ENCODE peak calls at places on chromosomes 4 and X, in five cellular contexts. G, T, S, O and A are unnamed samples. For H3K36me3, the result is how much of the 10 kb centered on the place peaks cover.

GRCh38 chr4:158229768-158230167 is 19.5 kb downstream of the TMEM144 start:
- DNase-seq in G (no peak), T (no peak), S (no peak), O (no peak), A (no peak)

GRCh38 chr4:71186257-71186565 is 152.6 kb upstream of the SLC4A4 start:
- DNase-seq in G (no peak), T (no peak), S (no peak), O (no peak), A (no peak)

GRCh38 chrX:54223581-54223980 is 40.5 kb upstream of the FAM120C start:
- DNase-seq in G (no peak), T (no peak), S (no peak), O (no peak), A (no peak)

GRCh38 chr4:148773313-148773712 is 331.1 kb upstream of the NR3C2 start:
- DNase-seq in G (no peak), T (no peak), S (no peak), O (no peak), A (no peak)

GRCh38 chrX:77346859-77347258 is 100.3 kb upstream of the FGF16 start:
- DNase-seq in G (no peak), T (no peak), S (no peak), O (no peak), A (no peak)

GRCh38 chr4:73127839-73128448 is 58.4 kb upstream of the COX18 start:
- DNase-seq in G (no peak), T (no peak), S (peak), O (no peak), A (no peak)

GRCh38 chr4:100042235-100042634 is 92.2 kb upstream of the H2AZ1 start:
- DNase-seq in G (no peak), T (no peak), S (no peak), O (no peak), A (no peak)

GRCh38 chr4:53015681-53016080 is 153.6 kb downstream of the RASL11B start:
- DNase-seq in G (no peak), T (no peak), S (peak), O (no peak), A (no peak)

GRCh38 chrX:134821370-134821769 is 163.1 kb upstream of the PLAC1 start:
- DNase-seq in G (no peak), T (peak), S (peak), O (no peak), A (no peak)

GRCh38 chrX:38220024-38220935 is at the start of gene SRPX:
- DNase-seq in G (no peak), T (peak), S (peak), O (peak), A (peak)

GRCh38 chr4:14952352-14952751 is 49.9 kb upstream of the CPEB2 start:
- DNase-seq in G (no peak), T (no peak), S (no peak), O (no peak), A (no peak)

GRCh38 chr4:128483041-128483440 is 195.4 kb upstream of the PGRMC2 start:
- DNase-seq in G (no peak), T (no peak), S (no peak), O (no peak), A (no peak)

GRCh38 chr4:168549145-168549544 is 52.3 kb downstream of the PALLD start:
- DNase-seq in G (no peak), T (no peak), S (no peak), O (no peak), A (no peak)

GRCh38 chr4:52917836-52918235 is 55.7 kb downstream of the RASL11B start:
- DNase-seq in G (no peak), T (no peak), S (no peak), O (no peak), A (no peak)

GRCh38 chr4:169439244-169439643 is 168.5 kb upstream of the SH3RF1 start:
- DNase-seq in G (no peak), T (no peak), S (peak), O (no peak), A (no peak)

GRCh38 chrX:106902684-106903083 is 457 bp downstream of the RIPPLY1 start:
- DNase-seq in G (no peak), T (no peak), S (no peak), O (no peak), A (no peak)

GRCh38 chr4:128573781-128574508 is 235.6 kb upstream of the JADE1 start:
- DNase-seq in G (no peak), T (no peak), S (peak), O (no peak), A (no peak)

GRCh38 chr4:2638730-2639129 is 102.3 kb downstream of the FAM193A start:
- DNase-seq in G (no peak), T (no peak), S (no peak), O (no peak), A (no peak)

GRCh38 chr4:2634014-2634413 is 97.6 kb downstream of the FAM193A start:
- DNase-seq in G (no peak), T (no peak), S (no peak), O (no peak), A (peak)

GRCh38 chr4:2630556-2631273 is 94.3 kb downstream of the FAM193A start:
- DNase-seq in G (no peak), T (no peak), S (no peak), O (no peak), A (peak)

GRCh38 chr4:2637956-2638552 is 101.6 kb downstream of the FAM193A start:
- DNase-seq in G (no peak), T (no peak), S (no peak), O (no peak), A (peak)

DNA sequence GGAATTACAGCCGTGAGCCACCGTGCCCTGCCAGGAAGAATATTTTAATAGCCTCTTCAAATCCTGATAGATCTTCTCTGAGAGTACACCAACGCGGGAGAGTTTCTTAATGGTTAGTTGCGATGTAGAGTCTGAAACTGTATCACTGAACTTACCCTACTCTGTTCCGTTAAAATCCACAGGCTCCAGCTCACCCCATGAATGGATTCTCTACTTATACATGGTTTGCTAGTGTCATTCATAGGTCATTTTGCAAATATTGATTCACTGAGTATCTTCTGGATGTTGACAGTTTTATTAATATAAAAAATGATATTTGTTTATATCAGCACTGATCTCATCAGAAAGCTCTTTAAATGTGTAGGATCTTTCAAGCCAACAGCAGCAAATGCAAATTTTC is 99.9 kb downstream of the FAM193A start:
- DNase-seq in G (no peak), T (no peak), S (no peak), O (no peak), A (no peak)
- H3K36me3 ChIP-seq in G (under half), T (under half), S (under half), O (half or more), A (half or more)

DNA sequence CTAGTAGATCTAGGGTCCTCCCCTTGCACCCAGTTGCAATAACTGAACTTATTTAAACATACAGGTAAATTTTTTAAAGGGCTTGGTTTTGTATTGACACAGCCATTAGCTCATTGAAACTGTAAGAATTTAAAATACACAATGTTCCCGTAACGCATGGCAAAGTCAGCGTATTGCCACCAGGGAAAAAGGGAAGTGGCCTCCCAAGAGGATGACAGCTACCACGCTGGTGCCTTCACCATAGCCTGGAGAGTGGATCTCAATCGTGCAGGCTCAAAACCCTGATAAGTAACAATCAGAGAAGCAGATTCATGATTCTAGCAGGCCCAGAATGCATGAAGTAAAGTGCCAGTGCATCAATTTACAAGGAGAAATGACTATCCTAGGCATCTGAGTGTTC is 49.4 kb upstream of the RELL1 start:
- DNase-seq in G (no peak), T (no peak), S (no peak), O (no peak), A (no peak)
- TF ChIP-seq CTCF in G (no peak), T (no peak), S (no peak), O (no peak), A (no peak)

GRCh38 chr4:37837446-37837845 is 11.0 kb downstream of the PGM2 start:
- DNase-seq in G (no peak), T (no peak), S (peak), O (no peak), A (no peak)

GRCh38 chr4:37835031-37835430 is 8.5 kb downstream of the PGM2 start:
- DNase-seq in G (no peak), T (no peak), S (no peak), O (no peak), A (no peak)

GRCh38 chr4:37836256-37836655 is 9.8 kb downstream of the PGM2 start:
- DNase-seq in G (no peak), T (no peak), S (no peak), O (no peak), A (no peak)

GRCh38 chr4:37836838-37837413 is 10.4 kb downstream of the PGM2 start:
- DNase-seq in G (no peak), T (no peak), S (peak), O (no peak), A (no peak)

DNA sequence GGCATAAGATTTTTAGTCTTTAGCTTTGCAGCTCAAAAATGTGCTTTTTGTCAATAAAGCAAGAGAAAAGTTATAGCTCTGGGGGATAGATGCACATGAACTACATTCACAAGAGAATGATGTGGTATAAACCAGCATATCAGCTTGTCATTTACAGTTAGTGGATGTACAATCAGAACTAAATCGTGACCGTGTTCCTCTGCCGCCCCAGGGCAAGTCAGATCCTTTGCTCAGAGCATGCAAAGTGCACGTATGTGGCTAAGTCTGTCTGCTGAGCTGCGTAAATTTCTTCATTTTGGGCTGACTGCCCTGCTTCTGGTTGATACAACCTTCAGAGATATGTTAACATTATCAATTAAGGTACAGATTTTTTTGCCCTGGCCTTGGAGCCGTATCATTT is 9.3 kb downstream of the PGM2 start:
- DNase-seq in G (no peak), T (no peak), S (no peak), O (no peak), A (no peak)
- H3K36me3 ChIP-seq in G (under half), T (under half), S (under half), O (half or more), A (half or more)

GRCh38 chr4:3828546-3828945 is 62.4 kb downstream of the ADRA2C start:
- DNase-seq in G (no peak), T (peak), S (no peak), O (no peak), A (no peak)

GRCh38 chr4:3826247-3827172 is 60.3 kb downstream of the ADRA2C start:
- DNase-seq in G (no peak), T (no peak), S (no peak), O (no peak), A (no peak)

GRCh38 chr4:3829954-3830773 is 64.0 kb downstream of the ADRA2C start:
- DNase-seq in G (no peak), T (peak), S (no peak), O (no peak), A (no peak)

GRCh38 chr4:3829211-3829953 is 63.2 kb downstream of the ADRA2C start:
- DNase-seq in G (no peak), T (peak), S (no peak), O (no peak), A (no peak)

GRCh38 chr4:3827616-3828492 is 61.7 kb downstream of the ADRA2C start:
- DNase-seq in G (no peak), T (peak), S (peak), O (peak), A (peak)
- TF ChIP-seq CTCF in G (no peak), T (no peak), S (no peak), O (no peak), A (no peak)

GRCh38 chr4:159346681-159347080 is 243.8 kb downstream of the RAPGEF2 start:
- DNase-seq in G (no peak), T (no peak), S (no peak), O (no peak), A (no peak)

GRCh38 chr4:159341486-159341885 is 238.6 kb downstream of the RAPGEF2 start:
- DNase-seq in G (no peak), T (no peak), S (peak), O (no peak), A (no peak)

GRCh38 chr4:159344877-159345276 is 242.0 kb downstream of the RAPGEF2 start:
- DNase-seq in G (no peak), T (no peak), S (no peak), O (no peak), A (no peak)

GRCh38 chr4:159342374-159342773 is 239.5 kb downstream of the RAPGEF2 start:
- DNase-seq in G (no peak), T (no peak), S (no peak), O (no peak), A (no peak)
- H3K36me3 ChIP-seq in G (under half), T (under half), S (half or more), O (half or more), A (half or more)

GRCh38 chrX:48705876-48706275 is 9.3 kb downstream of the SUV39H1 start:
- DNase-seq in G (no peak), T (no peak), S (no peak), O (peak), A (no peak)
- TF ChIP-seq CTCF in G (no peak), T (no peak), S (no peak), O (no peak), A (no peak)

DNA sequence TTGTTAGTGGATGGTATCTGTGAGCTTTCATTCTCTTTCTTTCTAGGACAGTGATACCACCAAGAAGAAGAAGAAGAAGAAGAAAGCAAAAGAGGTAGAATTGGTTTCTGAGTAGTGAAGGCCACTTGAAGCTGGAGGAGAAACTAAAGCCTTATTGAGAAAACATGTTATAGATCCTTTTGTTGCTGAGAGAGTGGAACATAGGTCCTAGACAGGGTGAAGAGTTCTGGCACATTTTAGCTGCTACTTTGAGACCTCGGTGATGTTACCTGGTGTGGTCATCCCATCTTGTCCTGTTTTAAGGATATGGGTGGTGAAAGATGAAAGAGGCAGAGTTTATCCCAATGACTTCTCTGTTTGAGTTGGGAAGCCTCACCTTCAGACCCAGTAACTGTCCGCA is 14.1 kb downstream of the DKC1 start:
- DNase-seq in G (no peak), T (no peak), S (no peak), O (no peak), A (no peak)
- H3K36me3 ChIP-seq in G (under half), T (under half), S (under half), O (half or more), A (under half)

DNA sequence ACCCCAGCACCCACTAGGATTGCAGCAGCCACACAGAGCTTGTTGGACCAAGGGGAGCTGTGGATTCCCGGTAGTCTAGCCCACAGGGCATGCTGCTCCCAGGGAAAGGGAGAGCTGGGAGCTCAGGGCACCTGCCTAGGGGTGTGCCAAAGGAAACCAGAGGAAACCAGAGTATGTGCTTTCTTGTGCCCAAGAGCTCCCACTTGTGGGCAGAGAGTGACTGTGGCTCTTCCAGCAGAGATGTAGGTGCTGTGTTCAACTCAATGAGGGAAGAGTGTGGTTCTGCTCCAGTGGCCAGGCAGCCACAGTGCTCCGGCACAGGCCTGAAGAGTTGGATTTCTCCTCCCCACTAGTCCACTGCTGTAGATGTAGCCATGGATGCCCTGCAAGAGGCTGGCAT is 1050.0 kb upstream of the INTU start:
- DNase-seq in G (no peak), T (no peak), S (no peak), O (no peak), A (no peak)
- TF ChIP-seq CTCF in G (no peak), T (no peak), S (peak), O (no peak), A (no peak)

DNA sequence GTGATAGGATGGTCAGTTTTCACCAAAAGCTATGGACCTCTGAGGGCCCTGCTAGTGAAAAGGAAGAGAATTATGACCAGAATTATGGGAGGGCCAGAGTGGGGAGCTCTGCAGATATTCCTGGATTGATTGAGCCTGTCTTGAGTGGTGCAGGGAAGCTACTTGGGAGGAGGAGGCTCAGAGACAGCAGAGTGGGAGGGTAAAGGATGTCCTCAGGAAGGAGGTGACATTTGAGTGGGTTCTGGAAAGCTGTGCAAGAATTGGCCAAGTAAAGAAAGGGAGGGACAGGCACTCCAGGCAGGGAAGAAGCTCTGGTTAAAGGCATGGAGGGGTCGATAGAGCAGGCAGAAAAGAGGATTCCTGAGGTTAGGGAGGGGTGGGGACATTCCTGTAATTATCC is 24.1 kb downstream of the RNF4 start:
- DNase-seq in G (no peak), T (no peak), S (no peak), O (no peak), A (no peak)
- H3K36me3 ChIP-seq in G (under half), T (under half), S (under half), O (half or more), A (half or more)

DNA sequence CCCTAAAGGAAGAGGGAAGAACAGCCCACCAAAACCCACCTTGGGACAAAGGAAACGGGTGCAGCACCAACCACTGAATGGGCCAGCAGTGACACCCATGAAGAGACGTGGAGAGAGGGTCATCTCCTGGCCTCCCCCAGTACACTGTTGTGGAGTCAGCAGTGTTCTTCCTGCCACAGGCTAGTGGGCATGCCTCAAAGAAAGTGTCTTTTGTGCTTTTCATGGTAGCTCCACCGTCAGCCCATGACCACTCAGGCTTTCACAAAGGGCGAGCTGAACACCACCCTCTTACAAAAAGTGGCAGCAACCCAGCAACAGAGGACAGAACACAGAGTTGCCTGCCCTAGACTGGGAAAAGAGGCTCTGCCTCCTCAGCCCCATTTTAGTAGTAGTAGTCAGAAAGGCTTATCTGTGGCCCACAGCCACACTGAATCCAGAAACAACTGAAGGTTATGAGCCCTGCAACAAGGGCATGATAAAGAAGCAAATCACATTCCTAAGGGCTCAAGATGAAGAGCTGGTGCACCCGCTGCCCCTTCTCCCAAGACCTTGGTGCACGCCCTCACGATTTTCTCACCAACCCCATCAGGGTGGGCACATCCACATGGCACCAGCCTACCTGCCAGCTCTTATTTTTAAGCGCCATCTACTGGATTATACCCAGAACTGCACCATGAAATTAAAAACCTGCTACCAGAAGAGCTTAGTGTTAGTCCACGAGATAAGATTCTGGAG is 53.1 kb downstream of the RAB28 start:
- DNase-seq in G (no peak), T (no peak), S (no peak), O (no peak), A (no peak)
- TF ChIP-seq CTCF in G (no peak), T (no peak), S (peak), O (no peak), A (peak)